ENCODE peak calls at places on chromosomes 3 and 15, in four cellular contexts. F is activated CD8-positive, alpha-beta memory T cell treated with anti-CD3 and anti-CD28 coated beads for 1 hour; Q is amniotic epithelial cell; W is Peyer's patch. N is an unnamed sample.

GRCh38 chr15:92653836-92654524 is 1.6 kb downstream of the FAM174B start:
- DNase-seq in Q (no peak), F (no peak), W (no peak), N (no peak)

GRCh38 chr3:27985369-27986035 is 255.9 kb upstream of the CMC1 start:
- DNase-seq in F (no peak), W (no peak), Q (no peak), N (no peak)

GRCh38 chr15:45499426-45499825 is 23.1 kb downstream of the SLC30A4 start:
- DNase-seq in F (no peak), W (no peak), Q (peak), N (no peak)

GRCh38 chr15:76905855-76906254 is 715 bp upstream of the SCAPER start:
- DNase-seq in W (no peak), Q (no peak), F (no peak), N (no peak)

GRCh38 chr3:138099417-138099816 is 16.0 kb downstream of the DZIP1L start:
- DNase-seq in W (no peak), Q (no peak), F (no peak), N (no peak)

GRCh38 chr15:96343529-96344072 is 13.1 kb downstream of the NR2F2 start:
- DNase-seq in F (no peak), W (no peak), Q (no peak), N (peak)

GRCh38 chr3:125480656-125481374 is 39.2 kb downstream of the SNX4 start:
- DNase-seq in F (no peak), Q (peak), W (no peak), N (no peak)

GRCh38 chr3:14480207-14481017 is 59.7 kb downstream of the GRIP2 start:
- DNase-seq in Q (peak), F (no peak), W (peak), N (no peak)

GRCh38 chr3:9957214-9957613 is 5.0 kb upstream of the PRRT3 start:
- DNase-seq in F (no peak), Q (peak), W (no peak), N (peak)

GRCh38 chr15:98785796-98786581 is 137.7 kb downstream of the IGF1R start:
- DNase-seq in F (no peak), Q (no peak), W (no peak), N (no peak)

GRCh38 chr15:40087095-40087805 is 21.4 kb downstream of the BMF start:
- DNase-seq in Q (peak), F (no peak), W (no peak), N (no peak)

GRCh38 chr15:31302778-31303433 is 23.7 kb upstream of the KLF13 start:
- DNase-seq in F (no peak), Q (no peak), W (no peak), N (no peak)

GRCh38 chr3:113685124-113685523 is 11.3 kb downstream of the USF3 start:
- DNase-seq in F (no peak), Q (no peak), W (no peak), N (no peak)

GRCh38 chr3:195810455-195810845 is 1.3 kb downstream of the MUC4 start:
- DNase-seq in W (no peak), F (no peak), Q (no peak), N (no peak)

GRCh38 chr3:101926594-101927105 is 77.3 kb downstream of the NFKBIZ start:
- DNase-seq in F (no peak), Q (no peak), W (no peak), N (no peak)

GRCh38 chr3:22729981-22730380 is 473.1 kb upstream of the UBE2E2 start:
- DNase-seq in W (no peak), Q (no peak), F (no peak), N (no peak)

GRCh38 chr3:129263161-129263910 is 13.9 kb downstream of the COPG1 start:
- DNase-seq in Q (no peak), W (no peak), F (no peak), N (no peak)

GRCh38 chr3:143063018-143063417 is 56.6 kb upstream of the CHST2 start:
- DNase-seq in F (no peak), Q (peak), W (no peak), N (no peak)

GRCh38 chr3:34807611-34808010 is 831.7 kb upstream of the ARPP21 start:
- DNase-seq in W (no peak), F (no peak), Q (no peak), N (no peak)

GRCh38 chr3:73432021-73432722 is 192.6 kb downstream of the PDZRN3 start:
- DNase-seq in F (no peak), Q (peak), W (no peak), N (no peak)

GRCh38 chr3:41808152-41808551 is 153.8 kb downstream of the ULK4 start:
- DNase-seq in F (no peak), Q (peak), W (no peak), N (no peak)

GRCh38 chr3:56624725-56625124 is 58.3 kb downstream of the TASOR start:
- DNase-seq in Q (peak), W (no peak), F (no peak), N (no peak)

N was measured in sciatic nerve.